ENCODE peak calls at places on chromosomes 2 and 18, in four cellular contexts. One of them, this sample, is unnamed.

GRCh38 chr2:26528870-26529269 is 50.9 kb upstream of the OTOF start:
- DNase-seq in fibroblast of lung: no peak
- DNase-seq in NCI-H1092 treated with DMSO at 0.1 percent for 48 hours: no peak
- DNase-seq in activated naive CD4-positive, alpha-beta T cell treated with anti-CD3 and anti-CD28 coated beads for 36 hours: peak; percentile 2
- DNase-seq in this sample: no peak

GRCh38 chr2:148538375-148538774 is 106.2 kb upstream of the EPC2 start:
- DNase-seq in fibroblast of lung: no peak
- DNase-seq in NCI-H1092 treated with DMSO at 0.1 percent for 48 hours: no peak
- DNase-seq in activated naive CD4-positive, alpha-beta T cell treated with anti-CD3 and anti-CD28 coated beads for 36 hours: peak; percentile 58
- DNase-seq in this sample: no peak

GRCh38 chr2:235094457-235094856 is 142.6 kb downstream of the SH3BP4 start:
- DNase-seq in fibroblast of lung: no peak
- DNase-seq in NCI-H1092 treated with DMSO at 0.1 percent for 48 hours: no peak
- DNase-seq in activated naive CD4-positive, alpha-beta T cell treated with anti-CD3 and anti-CD28 coated beads for 36 hours: no peak
- DNase-seq in this sample: no peak

GRCh38 chr2:26067186-26067974 is 33.5 kb downstream of the RAB10 start:
- DNase-seq in fibroblast of lung: no peak
- DNase-seq in NCI-H1092 treated with DMSO at 0.1 percent for 48 hours: no peak
- DNase-seq in activated naive CD4-positive, alpha-beta T cell treated with anti-CD3 and anti-CD28 coated beads for 36 hours: no peak
- DNase-seq in this sample: no peak

GRCh38 chr2:85394256-85394655 is 15.9 kb downstream of the CAPG start:
- DNase-seq in fibroblast of lung: no peak
- DNase-seq in NCI-H1092 treated with DMSO at 0.1 percent for 48 hours: peak; percentile 57
- DNase-seq in activated naive CD4-positive, alpha-beta T cell treated with anti-CD3 and anti-CD28 coated beads for 36 hours: no peak
- DNase-seq in this sample: no peak

GRCh38 chr2:42917374-42918017 is 125.1 kb upstream of the HAAO start:
- DNase-seq in fibroblast of lung: peak; percentile 87
- DNase-seq in NCI-H1092 treated with DMSO at 0.1 percent for 48 hours: no peak
- DNase-seq in activated naive CD4-positive, alpha-beta T cell treated with anti-CD3 and anti-CD28 coated beads for 36 hours: peak; percentile 26
- DNase-seq in this sample: peak; percentile 89

GRCh38 chr18:79248495-79249078 is 147.1 kb upstream of the NFATC1 start:
- DNase-seq in fibroblast of lung: peak; percentile 68
- DNase-seq in NCI-H1092 treated with DMSO at 0.1 percent for 48 hours: no peak
- DNase-seq in activated naive CD4-positive, alpha-beta T cell treated with anti-CD3 and anti-CD28 coated beads for 36 hours: no peak
- DNase-seq in this sample: peak; percentile 8

GRCh38 chr2:96493072-96493471 is 12.1 kb downstream of the NEURL3 start:
- DNase-seq in fibroblast of lung: no peak
- DNase-seq in NCI-H1092 treated with DMSO at 0.1 percent for 48 hours: no peak
- DNase-seq in activated naive CD4-positive, alpha-beta T cell treated with anti-CD3 and anti-CD28 coated beads for 36 hours: no peak
- DNase-seq in this sample: no peak

GRCh38 chr2:36487947-36488346 is 110.0 kb downstream of the FEZ2 start:
- DNase-seq in fibroblast of lung: no peak
- DNase-seq in NCI-H1092 treated with DMSO at 0.1 percent for 48 hours: no peak
- DNase-seq in activated naive CD4-positive, alpha-beta T cell treated with anti-CD3 and anti-CD28 coated beads for 36 hours: no peak
- DNase-seq in this sample: peak; percentile 60

GRCh38 chr2:202221873-202222272 is 16.5 kb downstream of the SUMO1 start:
- DNase-seq in fibroblast of lung: peak; percentile 67
- DNase-seq in NCI-H1092 treated with DMSO at 0.1 percent for 48 hours: no peak
- DNase-seq in activated naive CD4-positive, alpha-beta T cell treated with anti-CD3 and anti-CD28 coated beads for 36 hours: no peak
- DNase-seq in this sample: peak; percentile 49

GRCh38 chr2:6308986-6309385 is 556.7 kb downstream of the CMPK2 start:
- DNase-seq in fibroblast of lung: no peak
- DNase-seq in NCI-H1092 treated with DMSO at 0.1 percent for 48 hours: no peak
- DNase-seq in activated naive CD4-positive, alpha-beta T cell treated with anti-CD3 and anti-CD28 coated beads for 36 hours: no peak
- DNase-seq in this sample: no peak

GRCh38 chr2:28137221-28137620 is 246.7 kb downstream of the BABAM2 start:
- DNase-seq in fibroblast of lung: peak; percentile 85
- DNase-seq in NCI-H1092 treated with DMSO at 0.1 percent for 48 hours: no peak
- DNase-seq in activated naive CD4-positive, alpha-beta T cell treated with anti-CD3 and anti-CD28 coated beads for 36 hours: no peak
- DNase-seq in this sample: peak; percentile 86

GRCh38 chr18:24138281-24138883 is 480 bp upstream of the CABYR start:
- DNase-seq in fibroblast of lung: no peak
- DNase-seq in NCI-H1092 treated with DMSO at 0.1 percent for 48 hours: no peak
- DNase-seq in activated naive CD4-positive, alpha-beta T cell treated with anti-CD3 and anti-CD28 coated beads for 36 hours: no peak
- DNase-seq in this sample: no peak

GRCh38 chr2:158747346-158747745 is 47.8 kb upstream of the DAPL1 start:
- DNase-seq in fibroblast of lung: no peak
- DNase-seq in NCI-H1092 treated with DMSO at 0.1 percent for 48 hours: no peak
- DNase-seq in activated naive CD4-positive, alpha-beta T cell treated with anti-CD3 and anti-CD28 coated beads for 36 hours: no peak
- DNase-seq in this sample: no peak

GRCh38 chr18:75350440-75350839 is 77.1 kb downstream of the SMIM21 start:
- DNase-seq in fibroblast of lung: peak; percentile 74
- DNase-seq in NCI-H1092 treated with DMSO at 0.1 percent for 48 hours: no peak
- DNase-seq in activated naive CD4-positive, alpha-beta T cell treated with anti-CD3 and anti-CD28 coated beads for 36 hours: no peak
- DNase-seq in this sample: no peak